ENCODE peak calls at places on chromosomes 3 and 15, in eight cellular contexts. B is heart left ventricle, R is NT2/D1, Y is lower lobe of right lung, S is spleen, X is esophagus muscularis mucosa, H is cardiac muscle cell, M is body of pancreas. A is an unnamed sample.
A peak's percentile ranks its signal among the peaks of the same experiment; 100 is the strongest.

GRCh38 chr15:35746121-35746520 is 200.2 kb upstream of the DPH6 start:
- DNase-seq in X (no peak), R (no peak), B (no peak), H (no peak), S (no peak), Y (no peak), M (no peak), A (no peak)

GRCh38 chr3:61141697-61142096 is 109.6 kb downstream of the FHIT start:
- DNase-seq in S (no peak), R (peak; percentile 85), Y (no peak), M (no peak), X (no peak), H (no peak), B (no peak), A (no peak)

GRCh38 chr15:40949756-40950207 is 3.5 kb upstream of the CHAC1 start:
- DNase-seq in B (no peak), S (peak; percentile 6), R (no peak), H (no peak), X (no peak), M (peak; percentile 80), Y (no peak), A (no peak)

GRCh38 chr3:172601066-172601832 is 78.0 kb upstream of the TNFSF10 start:
- DNase-seq in Y (no peak), X (no peak), R (no peak), S (no peak), H (no peak), B (no peak), M (no peak), A (no peak)

GRCh38 chr3:159781867-159782266 is 206.8 kb upstream of the IL12A start:
- DNase-seq in H (no peak), R (no peak), S (no peak), M (no peak), B (no peak), Y (no peak), X (no peak), A (no peak)

GRCh38 chr3:106759686-106760085 is 617.6 kb upstream of the CCDC54 start:
- DNase-seq in X (no peak), R (no peak), B (no peak), S (no peak), Y (no peak), H (no peak), M (no peak), A (no peak)

GRCh38 chr15:64105113-64105704 is 9.4 kb downstream of the SNX1 start:
- DNase-seq in R (no peak), S (no peak), X (no peak), B (no peak), M (peak; percentile 46), H (no peak), Y (no peak), A (no peak)

GRCh38 chr15:71761649-71762048 is 48.7 kb upstream of the NR2E3 start:
- DNase-seq in H (no peak), B (no peak), Y (no peak), S (no peak), R (no peak), X (no peak), M (peak; percentile 23), A (no peak)

GRCh38 chr15:74835312-74835823 is 7.6 kb downstream of the ULK3 start:
- DNase-seq in X (no peak), M (peak; percentile 59), Y (peak; percentile 71), B (peak; percentile 65), S (no peak), R (peak; percentile 79), H (peak; percentile 69), A (no peak)

GRCh38 chr3:151864423-151865101 is 8.9 kb upstream of the SUCNR1 start:
- DNase-seq in X (no peak), B (no peak), R (no peak), Y (no peak), S (no peak), M (no peak), H (no peak), A (no peak)

GRCh38 chr3:58994746-58995330 is 55.0 kb downstream of the CFAP20DC start:
- DNase-seq in S (no peak), R (peak; percentile 68), Y (no peak), X (no peak), H (peak; percentile 61), M (peak; percentile 61), B (no peak), A (no peak)

GRCh38 chr3:15575446-15575845 is 25.9 kb downstream of the HACL1 start:
- DNase-seq in B (no peak), M (no peak), S (no peak), R (no peak), H (no peak), Y (no peak), X (no peak), A (no peak)

GRCh38 chr15:60519218-60519617 is 40.3 kb upstream of the ICE2 start:
- DNase-seq in M (no peak), H (no peak), R (no peak), Y (no peak), X (no peak), B (no peak), S (no peak), A (no peak)

GRCh38 chr15:45919806-45920205 is 285.0 kb downstream of the SQOR start:
- DNase-seq in Y (peak; percentile 57), X (no peak), B (no peak), H (no peak), R (no peak), M (no peak), S (no peak), A (no peak)

GRCh38 chr3:24415819-24416218 is 78.8 kb downstream of the THRB start:
- DNase-seq in M (no peak), X (no peak), B (no peak), R (no peak), S (no peak), Y (no peak), H (no peak), A (no peak)

GRCh38 chr15:100291106-100291505 is 50.7 kb downstream of the ADAMTS17 start:
- DNase-seq in R (peak; percentile 6), B (no peak), H (no peak), Y (no peak), S (no peak), M (no peak), X (no peak), A (no peak)

GRCh38 chr3:46090161-46090591 is 62.9 kb upstream of the XCR1 start:
- DNase-seq in B (no peak), X (peak; percentile 60), M (no peak), S (no peak), H (no peak), Y (no peak), R (no peak), A (no peak)

GRCh38 chr15:44194397-44195150 is 497 bp downstream of the FRMD5 start:
- DNase-seq in H (peak; percentile 34), R (no peak), Y (peak; percentile 51), B (no peak), M (peak; percentile 8), S (peak; percentile 83), X (no peak), A (no peak)

GRCh38 chr3:46097691-46098241 is 70.5 kb upstream of the XCR1 start:
- DNase-seq in Y (no peak), H (no peak), S (no peak), M (peak; percentile 36), B (no peak), X (no peak), R (no peak), A (no peak)

GRCh38 chr3:127131625-127132170 is 61.2 kb upstream of the PRR23E start:
- DNase-seq in X (no peak), H (no peak), R (no peak), S (no peak), B (peak; percentile 26), M (no peak), Y (no peak), A (no peak)

GRCh38 chr3:197406266-197406665 is 107.9 kb upstream of the DLG1 start:
- DNase-seq in M (no peak), S (peak; percentile 68), X (no peak), H (no peak), Y (peak; percentile 56), R (no peak), B (peak; percentile 56), A (no peak)

GRCh38 chr3:75727985-75728384 is 57.4 kb downstream of the ZNF717 start:
- DNase-seq in B (no peak), S (no peak), R (no peak), Y (no peak), H (no peak), X (no peak), M (no peak), A (no peak)
- H3K9me3 ChIP-seq in B (peaks cover 98% of the 10 kb centered on the region), S (peaks cover 100% of the 10 kb centered on the region), R (peaks cover 57% of the 10 kb centered on the region), Y (peaks cover 96% of the 10 kb centered on the region), H (no peaks in the 10 kb centered on the region), X (no peaks in the 10 kb centered on the region), M (no peaks in the 10 kb centered on the region), A (peaks cover 51% of the 10 kb centered on the region)

DNA sequence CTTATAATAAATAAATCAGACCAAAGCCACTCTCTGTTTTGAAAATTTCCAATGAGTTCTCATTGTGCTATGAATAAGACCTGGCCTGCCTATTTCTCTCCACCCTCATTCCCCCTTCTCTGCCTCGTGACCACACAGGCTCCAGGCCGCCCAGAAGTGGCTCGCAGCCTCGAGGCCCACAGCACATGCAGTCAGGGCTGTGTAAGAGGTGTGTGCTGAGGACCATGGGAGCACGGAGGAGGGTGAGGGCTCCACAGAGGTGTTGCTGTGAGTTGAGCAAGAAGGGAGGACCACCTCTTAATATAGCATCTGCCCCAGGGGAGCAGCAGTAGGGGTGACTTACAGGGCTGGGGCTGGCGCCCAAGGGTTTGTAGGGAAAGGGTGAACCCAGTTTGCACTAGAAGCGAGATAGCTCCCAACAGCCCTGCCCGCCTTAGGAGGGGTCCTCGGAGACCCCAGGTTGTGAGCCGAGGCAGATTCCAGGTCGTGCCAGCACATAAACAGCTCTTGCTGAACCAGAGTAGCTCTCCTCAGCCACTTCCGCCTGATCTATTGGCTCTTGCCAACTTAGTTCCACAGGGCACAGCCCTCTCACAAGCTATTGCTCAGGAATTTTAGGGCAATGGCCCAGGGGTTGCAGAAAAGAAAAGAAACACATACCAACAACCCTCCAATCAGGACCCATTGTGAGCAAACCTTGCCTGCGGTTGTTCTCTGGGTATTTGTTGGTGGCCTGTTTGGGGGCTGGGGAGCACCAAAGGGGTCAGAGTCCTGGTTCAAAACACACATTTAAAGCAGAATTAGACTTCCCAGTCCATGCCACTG is 117.7 kb downstream of the MYLK start:
- DNase-seq in S (no peak), R (no peak), H (no peak), M (no peak), X (peak; percentile 24), B (no peak), Y (no peak), A (no peak)
- H3K4me1 ChIP-seq in S (no peaks in the 10 kb centered on the region), R (peaks cover 13% of the 10 kb centered on the region), H (no peaks in the 10 kb centered on the region), M (no peaks in the 10 kb centered on the region), X (peaks cover 21% of the 10 kb centered on the region), B (no peaks in the 10 kb centered on the region), Y (no peaks in the 10 kb centered on the region), A (no peaks in the 10 kb centered on the region)

GRCh38 chr15:33126559-33127290 is 67.8 kb downstream of the FMN1 start:
- DNase-seq in Y (peak; percentile 70), R (peak; percentile 25), X (no peak), S (no peak), H (peak; percentile 69), M (peak; percentile 69), B (peak; percentile 80), A (no peak)
- H3K4me3 ChIP-seq in Y (no peak overlapping the region), R (no peak overlapping the region), X (no peak overlapping the region), S (no peak overlapping the region), H (no peak overlapping the region), M (no peak overlapping the region), B (no peak overlapping the region), A (no peak overlapping the region)

GRCh38 chr15:83036253-83036652 is 24.8 kb upstream of the C15orf40 start:
- DNase-seq in H (no peak), Y (no peak), R (no peak), S (no peak), M (no peak), X (no peak), B (no peak), A (no peak)
- H3K9me3 ChIP-seq in H (no peaks in the 10 kb centered on the region), Y (no peaks in the 10 kb centered on the region), R (peaks cover 8% of the 10 kb centered on the region), S (peaks cover 5% of the 10 kb centered on the region), M (no peaks in the 10 kb centered on the region), X (no peaks in the 10 kb centered on the region), B (no peaks in the 10 kb centered on the region), A (no peaks in the 10 kb centered on the region)

GRCh38 chr15:41950505-41950904 is 21.9 kb downstream of the EHD4 start:
- DNase-seq in R (no peak), X (no peak), S (no peak), H (no peak), B (no peak), Y (no peak), M (no peak), A (no peak)
- H3K4me1 ChIP-seq in R (peaks cover 9% of the 10 kb centered on the region), X (peaks cover 42% of the 10 kb centered on the region), S (peaks cover 10% of the 10 kb centered on the region), H (peaks cover 27% of the 10 kb centered on the region), B (peaks cover 58% of the 10 kb centered on the region), Y (peaks cover 38% of the 10 kb centered on the region), M (peaks cover 58% of the 10 kb centered on the region), A (peaks cover 52% of the 10 kb centered on the region)

A was measured in suprapubic skin.